ENCODE peak calls at places on chromosomes 16 and 17, in six cellular contexts. L is cardiac fibroblast, W is cardiac muscle cell, Y is heart right ventricle, S is heart left ventricle, M is psoas muscle. B is an unnamed sample.

GRCh38 chr16:83143788-83144187 is 517.0 kb downstream of the CDH13 start:
- DNase-seq in L (peak), W (peak), Y (no peak), S (no peak), M (no peak), B (no peak)

GRCh38 chr17:72116692-72117469 is 3.9 kb upstream of the SOX9 start:
- DNase-seq in L (peak), W (peak), Y (no peak), S (no peak), M (no peak), B (no peak)

GRCh38 chr17:8494021-8494420 is 58.3 kb downstream of the NDEL1 start:
- DNase-seq in L (no peak), W (no peak), Y (no peak), S (no peak), M (no peak), B (no peak)

GRCh38 chr16:57619606-57620315 is 8.7 kb upstream of the ADGRG1 start:
- DNase-seq in L (no peak), W (no peak), Y (no peak), S (no peak), M (peak), B (no peak)

GRCh38 chr17:74051348-74051747 is 152.1 kb upstream of the RPL38 start:
- DNase-seq in L (no peak), W (no peak), Y (no peak), S (no peak), M (no peak), B (no peak)

GRCh38 chr16:74625500-74626350 is 18.8 kb upstream of the GLG1 start:
- DNase-seq in L (no peak), W (no peak), Y (no peak), S (no peak), M (no peak), B (no peak)

GRCh38 chr17:41516147-41516827 is 2.4 kb downstream of the KRT15 start:
- DNase-seq in L (no peak), W (no peak), Y (no peak), S (no peak), M (no peak), B (no peak)

GRCh38 chr17:74177018-74177450 is 26.4 kb upstream of the RPL38 start:
- DNase-seq in L (no peak), W (no peak), Y (no peak), S (no peak), M (no peak), B (no peak)

GRCh38 chr16:30723725-30724355 is 24.4 kb upstream of the PHKG2 start:
- DNase-seq in L (no peak), W (no peak), Y (no peak), S (no peak), M (no peak), B (no peak)

GRCh38 chr17:34443832-34444469 is 80.9 kb upstream of the CCL1 start:
- DNase-seq in L (no peak), W (no peak), Y (peak), S (peak), M (no peak), B (no peak)

GRCh38 chr16:66428682-66429251 is 1.7 kb downstream of the BEAN1 start:
- DNase-seq in L (no peak), W (no peak), Y (no peak), S (no peak), M (no peak), B (no peak)

GRCh38 chr17:72733619-72734282 is 358.7 kb downstream of the SLC39A11 start:
- DNase-seq in L (no peak), W (no peak), Y (no peak), S (no peak), M (no peak), B (no peak)

GRCh38 chr17:77783991-77784820 is 174.3 kb upstream of the TNRC6C start:
- DNase-seq in L (no peak), W (no peak), Y (no peak), S (no peak), M (no peak), B (no peak)

GRCh38 chr16:56231-56927 is 2.8 kb downstream of the SNRNP25 start:
- DNase-seq in L (no peak), W (no peak), Y (no peak), S (no peak), M (peak), B (no peak)

GRCh38 chr17:46733837-46734516 is 84.5 kb downstream of the WNT3 start:
- DNase-seq in L (no peak), W (no peak), Y (no peak), S (no peak), M (no peak), B (no peak)
- H3K4me3 ChIP-seq in L (no peak), W (no peak), Y (no peak), S (no peak), M (no peak), B (no peak)

GRCh38 chr16:84237994-84238750 is 1.6 kb downstream of the KCNG4 start:
- DNase-seq in L (no peak), W (no peak), Y (no peak), S (no peak), M (no peak), B (no peak)
- H3K4me3 ChIP-seq in L (no peak), W (no peak), Y (no peak), S (no peak), M (no peak), B (no peak)

GRCh38 chr16:29667755-29668154 is 4.7 kb downstream of the SPN start:
- DNase-seq in L (no peak), W (no peak), Y (no peak), S (no peak), M (no peak), B (no peak)

GRCh38 chr16:29664133-29664912 is 1.3 kb downstream of the SPN start:
- DNase-seq in L (no peak), W (no peak), Y (no peak), S (no peak), M (no peak), B (no peak)

GRCh38 chr16:29663020-29663828 is at the start of gene SPN:
- DNase-seq in L (no peak), W (no peak), Y (no peak), S (no peak), M (no peak), B (no peak)

GRCh38 chr16:29663829-29664132 is 734 bp downstream of the SPN start:
- DNase-seq in L (no peak), W (no peak), Y (no peak), S (no peak), M (no peak), B (no peak)

GRCh38 chr16:29665294-29666077 is 2.4 kb downstream of the SPN start:
- DNase-seq in L (no peak), W (no peak), Y (no peak), S (no peak), M (no peak), B (no peak)
- H3K4me3 ChIP-seq in L (no peak), W (no peak), Y (no peak), S (no peak), M (no peak), B (no peak)

GRCh38 chr17:44375196-44376017 is 11.8 kb upstream of the FAM171A2 start:
- DNase-seq in L (no peak), W (no peak), Y (no peak), S (no peak), M (no peak), B (no peak)
- H3K4me3 ChIP-seq in L (no peak), W (no peak), Y (no peak), S (no peak), M (no peak), B (no peak)

DNA sequence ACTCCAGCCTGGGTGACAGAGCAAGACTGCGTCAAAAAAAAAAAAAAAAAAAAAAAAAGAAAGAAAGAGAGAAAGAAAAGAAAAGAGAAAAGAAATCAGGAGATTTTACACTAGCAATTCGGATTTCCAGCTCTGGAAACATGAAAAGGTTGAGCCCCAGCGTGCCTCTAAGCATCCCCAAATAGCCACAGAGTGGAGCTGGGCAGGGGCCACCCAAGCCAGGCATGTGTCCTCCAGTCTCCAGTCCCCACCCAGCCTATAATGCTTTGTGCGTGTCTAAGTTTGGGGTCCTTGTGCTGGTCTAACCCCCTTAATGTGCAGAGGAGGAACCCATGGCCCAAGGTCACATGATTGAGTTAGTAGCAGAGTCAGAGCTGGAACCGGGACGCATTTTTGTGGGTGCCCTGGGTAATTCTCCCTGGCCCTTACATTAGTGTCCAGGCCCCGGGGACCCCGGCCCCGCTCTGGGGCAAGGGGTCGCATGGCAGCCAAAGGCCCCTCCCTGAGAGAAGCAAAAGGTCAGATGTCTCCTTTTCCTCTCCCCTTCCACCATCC is 19.9 kb downstream of the ADAM11 start:
- DNase-seq in L (no peak), W (no peak), Y (no peak), S (no peak), M (no peak), B (no peak)
- H3K4me3 ChIP-seq in L (peak), W (no peak), Y (peak), S (peak), M (peak), B (no peak)

GRCh38 chr17:10633738-10634379 is 23.2 kb downstream of the MYH3 start:
- DNase-seq in L (no peak), W (no peak), Y (no peak), S (no peak), M (no peak), B (no peak)
- H3K4me3 ChIP-seq in L (no peak), W (no peak), Y (no peak), S (no peak), M (no peak), B (no peak)

GRCh38 chr17:2396568-2397246 is 4.2 kb downstream of the MNT start:
- DNase-seq in L (peak), W (peak), Y (peak), S (peak), M (peak), B (no peak)
- H3K4me3 ChIP-seq in L (peak), W (peak), Y (peak), S (peak), M (peak), B (peak)

B was measured in HFF-Myc.